ENCODE peak calls at places on chromosomes 1 and 21, in four cellular contexts. One of them, this sample, is unnamed. For H3K36me3 and H3K4me1, the result is how much of the 10 kb centered on the place peaks cover.

GRCh38 chr1:244834596-244835275 is 722 bp upstream of the COX20 start:
- DNase-seq in HCT116: peak
- DNase-seq in aorta: no peak
- DNase-seq in suprapubic skin: peak
- DNase-seq in this sample: peak

GRCh38 chr1:162003061-162003824 is 20.4 kb downstream of the OLFML2B start:
- DNase-seq in aorta: peak
- DNase-seq in suprapubic skin: no peak
- DNase-seq in HCT116: no peak
- DNase-seq in this sample: no peak

GRCh38 chr21:33198346-33199135 is 31.2 kb upstream of the IFNAR2 start:
- DNase-seq in aorta: no peak
- DNase-seq in HCT116: no peak
- DNase-seq in suprapubic skin: no peak
- DNase-seq in this sample: no peak

GRCh38 chr1:41532206-41532975 is 47.9 kb upstream of the EDN2 start:
- DNase-seq in aorta: no peak
- DNase-seq in HCT116: no peak
- DNase-seq in suprapubic skin: peak
- DNase-seq in this sample: peak

GRCh38 chr1:70290248-70290647 is 64.3 kb downstream of the ANKRD13C start:
- DNase-seq in aorta: no peak
- DNase-seq in HCT116: no peak
- DNase-seq in suprapubic skin: no peak
- DNase-seq in this sample: no peak

GRCh38 chr1:45583666-45584350 is at the start of gene NASP:
- DNase-seq in suprapubic skin: peak
- DNase-seq in HCT116: peak
- DNase-seq in aorta: peak
- DNase-seq in this sample: peak

GRCh38 chr1:53643881-53644390 is 95.0 kb downstream of the GLIS1 start:
- DNase-seq in aorta: peak
- DNase-seq in suprapubic skin: no peak
- DNase-seq in HCT116: no peak
- DNase-seq in this sample: peak

GRCh38 chr1:34871443-34872132 is 12.0 kb upstream of the SMIM12 start:
- DNase-seq in suprapubic skin: no peak
- DNase-seq in aorta: no peak
- DNase-seq in HCT116: no peak
- DNase-seq in this sample: no peak

GRCh38 chr1:74611887-74612286 is 61.7 kb downstream of the ERICH3 start:
- DNase-seq in suprapubic skin: no peak
- DNase-seq in aorta: no peak
- DNase-seq in HCT116: no peak
- DNase-seq in this sample: no peak

GRCh38 chr1:109229531-109230127 is 15.9 kb downstream of the SARS1 start:
- DNase-seq in HCT116: no peak
- DNase-seq in aorta: no peak
- DNase-seq in suprapubic skin: no peak
- DNase-seq in this sample: no peak

GRCh38 chr1:202049129-202049528 is 38.7 kb downstream of the ELF3 start:
- DNase-seq in aorta: no peak
- DNase-seq in suprapubic skin: no peak
- DNase-seq in HCT116: no peak
- DNase-seq in this sample: peak

GRCh38 chr1:209103135-209103534 is 480.4 kb upstream of the CAMK1G start:
- DNase-seq in aorta: no peak
- DNase-seq in suprapubic skin: no peak
- DNase-seq in HCT116: no peak
- DNase-seq in this sample: no peak

GRCh38 chr1:157992031-157992568 is 1.3 kb upstream of the KIRREL1 start:
- DNase-seq in HCT116: no peak
- DNase-seq in aorta: peak
- DNase-seq in suprapubic skin: no peak
- DNase-seq in this sample: peak

GRCh38 chr1:54230507-54231339 is 30.8 kb downstream of the MRPL37 start:
- DNase-seq in HCT116: no peak
- DNase-seq in suprapubic skin: no peak
- DNase-seq in aorta: no peak
- DNase-seq in this sample: no peak

GRCh38 chr1:32939655-32940371 is 24.8 kb downstream of the RNF19B start:
- DNase-seq in aorta: no peak
- DNase-seq in suprapubic skin: no peak
- DNase-seq in HCT116: no peak
- DNase-seq in this sample: no peak

GRCh38 chr1:59046730-59047157 is 250.2 kb upstream of the FGGY start:
- DNase-seq in aorta: no peak
- DNase-seq in HCT116: no peak
- DNase-seq in suprapubic skin: no peak
- DNase-seq in this sample: no peak

GRCh38 chr1:244919320-244920282 is 55.3 kb upstream of the HNRNPU start:
- DNase-seq in HCT116: no peak
- DNase-seq in aorta: no peak
- DNase-seq in suprapubic skin: no peak
- DNase-seq in this sample: no peak

GRCh38 chr1:107966550-107966949 is 1.6 kb upstream of the VAV3 start:
- DNase-seq in suprapubic skin: no peak
- DNase-seq in HCT116: no peak
- DNase-seq in aorta: no peak
- DNase-seq in this sample: no peak

GRCh38 chr1:172383541-172383940 is 36.9 kb upstream of the C1orf105 start:
- DNase-seq in suprapubic skin: no peak
- DNase-seq in HCT116: no peak
- DNase-seq in aorta: no peak
- DNase-seq in this sample: no peak

GRCh38 chr1:114379987-114380386 is 131.0 kb downstream of the TRIM33 start:
- DNase-seq in HCT116: no peak
- DNase-seq in aorta: no peak
- DNase-seq in suprapubic skin: no peak
- DNase-seq in this sample: no peak

GRCh38 chr1:42379794-42380616 is 587 bp upstream of the RIMKLA start:
- DNase-seq in aorta: peak
- DNase-seq in suprapubic skin: no peak
- DNase-seq in HCT116: no peak
- DNase-seq in this sample: no peak

GRCh38 chr1:207282049-207282448 is 39.4 kb upstream of the CD55 start:
- DNase-seq in HCT116: no peak
- DNase-seq in suprapubic skin: no peak
- DNase-seq in aorta: no peak
- DNase-seq in this sample: no peak

GRCh38 chr1:32651461-32652073 is 559 bp downstream of the RBBP4 start:
- DNase-seq in aorta: no peak
- DNase-seq in suprapubic skin: no peak
- DNase-seq in HCT116: peak
- DNase-seq in this sample: no peak

GRCh38 chr1:53408013-53408754 is 51.0 kb upstream of the DMRTB1 start:
- DNase-seq in HCT116: no peak
- DNase-seq in suprapubic skin: peak
- DNase-seq in aorta: no peak
- DNase-seq in this sample: no peak

GRCh38 chr21:14080040-14080763 is 130.6 kb downstream of the LIPI start:
- DNase-seq in suprapubic skin: no peak
- DNase-seq in HCT116: no peak
- DNase-seq in aorta: no peak
- DNase-seq in this sample: no peak

DNA sequence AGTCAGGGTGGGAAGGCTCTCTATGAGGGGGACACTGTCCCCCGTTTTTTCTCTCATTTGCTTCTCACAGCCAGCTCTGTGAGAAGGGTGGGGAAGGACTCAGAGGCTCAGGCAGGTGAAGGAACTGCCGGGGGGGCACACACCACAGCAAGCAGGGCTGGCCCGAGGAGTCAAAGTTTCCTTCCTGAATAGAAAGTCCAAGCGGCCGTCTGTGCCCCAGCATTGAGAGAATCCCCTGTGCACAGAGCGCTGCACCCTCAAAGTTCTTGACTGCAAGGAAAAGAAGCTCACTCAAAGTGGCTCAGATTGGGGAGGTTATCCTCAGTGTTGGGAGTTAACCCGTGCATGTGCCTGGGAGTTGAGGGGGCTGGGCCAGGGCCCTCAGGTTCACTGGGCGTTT is 145.2 kb upstream of the AJAP1 start:
- DNase-seq in aorta: peak
- DNase-seq in suprapubic skin: no peak
- DNase-seq in HCT116: no peak
- DNase-seq in this sample: no peak
- H3K36me3 ChIP-seq in aorta: under half
- H3K36me3 ChIP-seq in suprapubic skin: under half
- H3K36me3 ChIP-seq in HCT116: under half
- H3K36me3 ChIP-seq in this sample: under half

GRCh38 chr1:63323866-63324778 is 1.8 kb downstream of the FOXD3 start:
- DNase-seq in HCT116: no peak
- DNase-seq in suprapubic skin: no peak
- DNase-seq in aorta: no peak
- DNase-seq in this sample: no peak

GRCh38 chr1:63327417-63328139 is 5.2 kb downstream of the FOXD3 start:
- DNase-seq in HCT116: peak
- DNase-seq in aorta: peak
- DNase-seq in suprapubic skin: no peak
- DNase-seq in this sample: peak

GRCh38 chr1:63326473-63327380 is 4.4 kb downstream of the FOXD3 start:
- DNase-seq in HCT116: no peak
- DNase-seq in suprapubic skin: no peak
- DNase-seq in aorta: no peak
- DNase-seq in this sample: no peak

GRCh38 chr1:63324779-63325119 is 2.4 kb downstream of the FOXD3 start:
- DNase-seq in suprapubic skin: no peak
- DNase-seq in HCT116: no peak
- DNase-seq in aorta: no peak
- DNase-seq in this sample: no peak

DNA sequence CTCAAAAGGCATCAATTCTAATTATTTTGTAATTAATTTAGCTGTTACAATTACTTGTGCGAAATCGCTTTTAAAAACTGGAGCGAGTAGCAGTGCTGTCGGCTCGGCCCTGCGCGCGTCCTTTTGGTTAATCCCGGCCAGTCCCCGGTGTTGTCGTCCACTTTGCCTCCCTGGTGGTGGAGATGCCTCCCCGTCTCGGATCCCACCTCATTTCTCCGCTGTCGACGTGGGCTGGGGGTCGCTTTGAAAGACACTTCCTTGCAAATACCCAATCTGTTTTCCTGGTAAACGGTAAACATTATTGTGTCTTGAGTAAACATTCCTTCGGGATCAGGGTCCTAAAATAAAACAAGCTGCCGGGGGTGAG is 3.7 kb downstream of the FOXD3 start:
- DNase-seq in aorta: no peak
- DNase-seq in HCT116: no peak
- DNase-seq in suprapubic skin: no peak
- DNase-seq in this sample: no peak
- H3K4me3 ChIP-seq in aorta: no peak
- H3K4me3 ChIP-seq in HCT116: no peak
- H3K4me3 ChIP-seq in suprapubic skin: no peak
- H3K4me3 ChIP-seq in this sample: no peak

GRCh38 chr1:2284932-2285331 is 56.8 kb downstream of the SKI start:
- DNase-seq in HCT116: no peak
- DNase-seq in suprapubic skin: no peak
- DNase-seq in aorta: no peak
- DNase-seq in this sample: no peak

GRCh38 chr1:2287649-2288048 is 59.5 kb downstream of the SKI start:
- DNase-seq in suprapubic skin: no peak
- DNase-seq in aorta: no peak
- DNase-seq in HCT116: no peak
- DNase-seq in this sample: no peak

GRCh38 chr1:2288816-2289536 is 60.9 kb downstream of the SKI start:
- DNase-seq in HCT116: no peak
- DNase-seq in suprapubic skin: no peak
- DNase-seq in aorta: no peak
- DNase-seq in this sample: no peak

GRCh38 chr1:2288308-2288707 is 60.2 kb downstream of the SKI start:
- DNase-seq in HCT116: no peak
- DNase-seq in suprapubic skin: no peak
- DNase-seq in aorta: no peak
- DNase-seq in this sample: no peak

GRCh38 chr1:2286923-2287322 is 58.8 kb downstream of the SKI start:
- DNase-seq in suprapubic skin: no peak
- DNase-seq in HCT116: no peak
- DNase-seq in aorta: no peak
- DNase-seq in this sample: no peak
- H3K4me1 ChIP-seq in suprapubic skin: half or more
- H3K4me1 ChIP-seq in HCT116: under half
- H3K4me1 ChIP-seq in aorta: under half
- H3K4me1 ChIP-seq in this sample: half or more

GRCh38 chr1:26704629-26705028 is 8.8 kb downstream of the ARID1A start:
- DNase-seq in HCT116: no peak
- DNase-seq in suprapubic skin: no peak
- DNase-seq in aorta: no peak
- DNase-seq in this sample: no peak
- H3K36me3 ChIP-seq in HCT116: under half
- H3K36me3 ChIP-seq in suprapubic skin: under half
- H3K36me3 ChIP-seq in aorta: under half
- H3K36me3 ChIP-seq in this sample: under half

GRCh38 chr1:36187800-36188593 is 32.0 kb downstream of the MAP7D1 start:
- DNase-seq in suprapubic skin: peak
- DNase-seq in HCT116: peak
- DNase-seq in aorta: peak
- DNase-seq in this sample: peak
- H3K4me3 ChIP-seq in suprapubic skin: no peak
- H3K4me3 ChIP-seq in HCT116: no peak
- H3K4me3 ChIP-seq in aorta: no peak
- H3K4me3 ChIP-seq in this sample: no peak

DNA sequence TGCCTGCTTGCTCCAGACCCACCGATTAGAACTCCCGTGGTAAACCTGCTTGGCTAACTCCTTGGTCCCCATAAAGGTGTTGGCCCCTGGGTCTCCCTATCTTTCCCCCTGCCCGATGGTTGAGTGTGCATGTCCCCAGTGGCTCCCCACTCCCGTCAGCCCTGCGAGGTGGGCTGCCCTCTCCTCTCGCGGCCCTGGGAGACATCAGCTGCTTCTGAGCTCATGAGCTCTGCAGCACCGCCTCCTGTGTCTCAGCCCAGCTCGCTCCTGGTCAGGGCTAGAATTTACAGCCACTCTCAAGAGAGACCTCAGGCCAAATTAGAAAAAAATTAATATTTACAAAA is 15.9 kb upstream of the ZBTB21 start:
- DNase-seq in suprapubic skin: peak
- DNase-seq in aorta: peak
- DNase-seq in HCT116: no peak
- DNase-seq in this sample: no peak
- H3K4me1 ChIP-seq in suprapubic skin: under half
- H3K4me1 ChIP-seq in aorta: under half
- H3K4me1 ChIP-seq in HCT116: under half
- H3K4me1 ChIP-seq in this sample: under half

DNA sequence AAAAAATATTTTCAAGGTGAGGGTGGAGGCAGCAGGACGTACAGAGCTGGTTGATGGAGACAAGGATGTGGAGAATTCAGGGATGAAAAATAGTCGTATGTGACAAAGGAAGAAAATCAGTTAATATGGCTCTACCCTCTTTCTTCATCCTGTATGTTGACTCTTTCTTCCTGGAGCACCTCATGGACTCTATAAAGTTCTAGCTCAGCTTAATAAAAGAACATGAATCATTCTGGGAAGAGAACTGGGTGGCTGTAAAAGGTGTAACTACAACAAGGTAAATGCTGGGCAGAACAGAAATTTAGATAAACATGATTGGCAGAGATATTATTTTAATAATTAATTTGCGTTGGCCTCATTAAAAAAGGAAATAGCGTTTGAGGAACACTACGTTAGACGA is 241.8 kb upstream of the MAP1LC3C start:
- DNase-seq in aorta: no peak
- DNase-seq in HCT116: no peak
- DNase-seq in suprapubic skin: no peak
- DNase-seq in this sample: no peak
- H3K36me3 ChIP-seq in aorta: under half
- H3K36me3 ChIP-seq in HCT116: under half
- H3K36me3 ChIP-seq in suprapubic skin: under half
- H3K36me3 ChIP-seq in this sample: under half

This sample was measured in upper lobe of right lung.